ENCODE peak calls at places on chromosomes 11 and 22, in six cellular contexts. G is esophagus squamous epithelium; K is thoracic aorta; N is activated T-cell treated with anti-CD3 and anti-CD28 coated beads for 48 hours; Y is stimulated activated CD4-positive, alpha-beta T cell treated with anti-CD3 and anti-CD28 coated beads, Interleukin-12 subunit alpha, Interleukin-12 subunit beta, amount 100 ng/mL, for 4 hours; Z is T1000. S is an unnamed sample.

GRCh38 chr11:125569913-125570621 is 790 bp downstream of the EI24 start:
- DNase-seq in G (no peak), K (no peak), N (no peak), Y (no peak), Z (no peak), S (peak; percentile 43)

GRCh38 chr11:99632969-99633368 is 612.2 kb downstream of the CNTN5 start:
- DNase-seq in G (no peak), K (no peak), N (no peak), Y (no peak), Z (no peak), S (peak; percentile 13)

GRCh38 chr11:76680517-76681425 is 10.2 kb upstream of the LRRC32 start:
- DNase-seq in G (no peak), K (no peak), N (peak; percentile 48), Y (peak; percentile 39), Z (peak; percentile 53), S (peak; percentile 75)

GRCh38 chr11:78476066-78476465 is 58.4 kb upstream of the GAB2 start:
- DNase-seq in G (no peak), K (no peak), N (no peak), Y (no peak), Z (no peak), S (no peak)

GRCh38 chr11:34654491-34655334 is 33.8 kb downstream of the EHF start:
- DNase-seq in G (no peak), K (no peak), N (no peak), Y (no peak), Z (no peak), S (no peak)

GRCh38 chr11:37657645-37658044 is 1059.6 kb upstream of the RAG2 start:
- DNase-seq in G (no peak), K (no peak), N (no peak), Y (no peak), Z (no peak), S (peak; percentile 42)

GRCh38 chr22:36873614-36874308 is 13.0 kb downstream of the NCF4 start:
- DNase-seq in G (no peak), K (no peak), N (peak; percentile 29), Y (no peak), Z (no peak), S (peak; percentile 30)

GRCh38 chr11:120183701-120184141 is 27.1 kb upstream of the OAF start:
- DNase-seq in G (no peak), K (no peak), N (no peak), Y (no peak), Z (no peak), S (no peak)

GRCh38 chr22:39349506-39349966 is 255 bp upstream of the SYNGR1 start:
- DNase-seq in G (no peak), K (no peak), N (peak; percentile 14), Y (peak; percentile 19), Z (no peak), S (peak; percentile 7)

GRCh38 chr22:38164578-38164953 is 17.1 kb downstream of the PLA2G6 start:
- DNase-seq in G (no peak), K (no peak), N (no peak), Y (no peak), Z (no peak), S (no peak)

GRCh38 chr11:44915621-44916020 is 35.1 kb downstream of the TP53I11 start:
- DNase-seq in G (no peak), K (no peak), N (no peak), Y (no peak), Z (no peak), S (no peak)

GRCh38 chr11:129089279-129089678 is 102.8 kb downstream of the ARHGAP32 start:
- DNase-seq in G (no peak), K (no peak), N (no peak), Y (no peak), Z (no peak), S (no peak)

GRCh38 chr11:2761131-2762030 is 61.6 kb upstream of the KCNQ1OT1 start:
- DNase-seq in G (no peak), K (no peak), N (no peak), Y (no peak), Z (no peak), S (no peak)

GRCh38 chr11:47355283-47356128 is 3.0 kb upstream of the MYBPC3 start:
- DNase-seq in G (no peak), K (peak; percentile 31), N (peak; percentile 48), Y (no peak), Z (peak; percentile 80), S (peak; percentile 93)

GRCh38 chr11:16096336-16096735 is 260.0 kb downstream of the SOX6 start:
- DNase-seq in G (no peak), K (no peak), N (no peak), Y (no peak), Z (no peak), S (no peak)

GRCh38 chr11:100663583-100663982 is 23.5 kb upstream of the ARHGAP42 start:
- DNase-seq in G (no peak), K (no peak), N (no peak), Y (no peak), Z (no peak), S (no peak)

GRCh38 chr22:46969961-46970360 is 207.5 kb downstream of the TBC1D22A start:
- DNase-seq in G (no peak), K (no peak), N (no peak), Y (no peak), Z (no peak), S (no peak)

GRCh38 chr11:102971766-102972165 is 16.2 kb upstream of the MMP13 start:
- DNase-seq in G (no peak), K (no peak), N (no peak), Y (no peak), Z (no peak), S (no peak)

GRCh38 chr22:20107951-20108756 is 7.8 kb upstream of the RANBP1 start:
- DNase-seq in G (no peak), K (no peak), N (no peak), Y (no peak), Z (no peak), S (no peak)

GRCh38 chr22:18144105-18144504 is 5.9 kb upstream of the USP18 start:
- DNase-seq in G (no peak), K (no peak), N (no peak), Y (no peak), Z (no peak), S (no peak)

GRCh38 chr11:60307507-60308195 is 19.4 kb upstream of the MS4A6E start:
- DNase-seq in G (no peak), K (no peak), N (peak; percentile 15), Y (no peak), Z (no peak), S (no peak)

GRCh38 chr11:69017951-69018350 is 4.9 kb upstream of the MRGPRF start:
- DNase-seq in G (no peak), K (no peak), N (no peak), Y (no peak), Z (no peak), S (no peak)

GRCh38 chr11:106694501-106694900 is 323.8 kb downstream of the GUCY1A2 start:
- DNase-seq in G (no peak), K (no peak), N (no peak), Y (no peak), Z (no peak), S (no peak)

GRCh38 chr22:45302047-45302446 is 7.7 kb upstream of the FAM118A start:
- DNase-seq in G (no peak), K (no peak), N (no peak), Y (no peak), Z (no peak), S (peak; percentile 31)

GRCh38 chr11:70616938-70617674 is 218.8 kb downstream of the CTTN start:
- DNase-seq in G (no peak), K (no peak), N (no peak), Y (no peak), Z (no peak), S (no peak)

GRCh38 chr11:45641961-45642360 is 23.5 kb downstream of the CHST1 start:
- DNase-seq in G (no peak), K (no peak), N (no peak), Y (no peak), Z (no peak), S (no peak)

GRCh38 chr11:113447621-113448310 is 27.4 kb downstream of the DRD2 start:
- DNase-seq in G (no peak), K (no peak), N (no peak), Y (no peak), Z (no peak), S (peak; percentile 26)

GRCh38 chr11:46178542-46178941 is 57.3 kb upstream of the PHF21A start:
- DNase-seq in G (no peak), K (no peak), N (no peak), Y (no peak), Z (no peak), S (no peak)

GRCh38 chr11:77467993-77468392 is 5.9 kb downstream of the PAK1 start:
- DNase-seq in G (no peak), K (no peak), N (no peak), Y (no peak), Z (no peak), S (no peak)

GRCh38 chr22:19879651-19879995 is 24.9 kb upstream of the GNB1L start:
- DNase-seq in G (no peak), K (no peak), N (no peak), Y (no peak), Z (no peak), S (no peak)